ENCODE peak calls at places on chromosomes 3 and 15, in six cellular contexts. One of them, this sample, is unnamed.

GRCh38 chr3:109325657-109326056 is 9.3 kb upstream of the DPPA2 start:
- DNase-seq in mesenchymal stem cell: no peak
- DNase-seq in mesendoderm: no peak
- DNase-seq in H1: peak
- DNase-seq in neuronal stem cell: no peak
- DNase-seq in IMR-90: no peak
- DNase-seq in this sample: no peak

GRCh38 chr15:62672268-62672667 is 370.3 kb upstream of the TPM1 start:
- DNase-seq in mesenchymal stem cell: no peak
- DNase-seq in H1: no peak
- DNase-seq in mesendoderm: no peak
- DNase-seq in IMR-90: peak
- DNase-seq in neuronal stem cell: no peak
- DNase-seq in this sample: no peak

GRCh38 chr3:104519968-104520655 is 846.6 kb upstream of the ALCAM start:
- DNase-seq in H1: no peak
- DNase-seq in mesenchymal stem cell: no peak
- DNase-seq in neuronal stem cell: no peak
- DNase-seq in mesendoderm: peak
- DNase-seq in IMR-90: no peak
- DNase-seq in this sample: no peak

GRCh38 chr3:42101481-42101880 is 10.3 kb downstream of the TRAK1 start:
- DNase-seq in H1: no peak
- DNase-seq in IMR-90: no peak
- DNase-seq in neuronal stem cell: no peak
- DNase-seq in mesenchymal stem cell: no peak
- DNase-seq in mesendoderm: no peak
- DNase-seq in this sample: no peak

GRCh38 chr3:65245133-65246076 is 557.6 kb upstream of the ADAMTS9 start:
- DNase-seq in mesendoderm: peak
- DNase-seq in IMR-90: peak
- DNase-seq in mesenchymal stem cell: peak
- DNase-seq in H1: no peak
- DNase-seq in neuronal stem cell: no peak
- DNase-seq in this sample: no peak

GRCh38 chr3:158727499-158728377 is 4.5 kb downstream of the RARRES1 start:
- DNase-seq in H1: no peak
- DNase-seq in neuronal stem cell: peak
- DNase-seq in mesenchymal stem cell: peak
- DNase-seq in IMR-90: peak
- DNase-seq in mesendoderm: peak
- DNase-seq in this sample: peak

GRCh38 chr3:175956964-175957363 is 1097.8 kb downstream of the NAALADL2 start:
- DNase-seq in neuronal stem cell: no peak
- DNase-seq in mesenchymal stem cell: peak
- DNase-seq in mesendoderm: peak
- DNase-seq in H1: peak
- DNase-seq in IMR-90: peak
- DNase-seq in this sample: peak

GRCh38 chr3:49276475-49277356 is at the start of gene C3orf62:
- DNase-seq in mesenchymal stem cell: peak
- DNase-seq in mesendoderm: peak
- DNase-seq in IMR-90: peak
- DNase-seq in neuronal stem cell: no peak
- DNase-seq in H1: peak
- DNase-seq in this sample: peak

GRCh38 chr3:141426404-141427034 is 58.2 kb downstream of the ZBTB38 start:
- DNase-seq in H1: no peak
- DNase-seq in mesendoderm: peak
- DNase-seq in neuronal stem cell: no peak
- DNase-seq in mesenchymal stem cell: peak
- DNase-seq in IMR-90: peak
- DNase-seq in this sample: no peak

GRCh38 chr3:197471221-197472010 is 84.4 kb downstream of the BDH1 start:
- DNase-seq in IMR-90: no peak
- DNase-seq in neuronal stem cell: no peak
- DNase-seq in mesendoderm: peak
- DNase-seq in H1: no peak
- DNase-seq in mesenchymal stem cell: no peak
- DNase-seq in this sample: no peak

GRCh38 chr3:190038050-190038631 is 82.6 kb downstream of the P3H2 start:
- DNase-seq in neuronal stem cell: no peak
- DNase-seq in IMR-90: peak
- DNase-seq in H1: no peak
- DNase-seq in mesenchymal stem cell: peak
- DNase-seq in mesendoderm: peak
- DNase-seq in this sample: peak

GRCh38 chr3:101809178-101810022 is 30.4 kb downstream of the NXPE3 start:
- DNase-seq in mesendoderm: peak
- DNase-seq in H1: no peak
- DNase-seq in mesenchymal stem cell: peak
- DNase-seq in neuronal stem cell: peak
- DNase-seq in IMR-90: peak
- DNase-seq in this sample: peak

GRCh38 chr3:123449092-123449985 is 449 bp upstream of the ADCY5 start:
- DNase-seq in IMR-90: peak
- DNase-seq in mesendoderm: peak
- DNase-seq in H1: peak
- DNase-seq in neuronal stem cell: peak
- DNase-seq in mesenchymal stem cell: peak
- DNase-seq in this sample: peak

GRCh38 chr15:45100884-45101622 is 12.9 kb downstream of the DUOX2 start:
- DNase-seq in mesendoderm: no peak
- DNase-seq in H1: no peak
- DNase-seq in mesenchymal stem cell: no peak
- DNase-seq in IMR-90: no peak
- DNase-seq in neuronal stem cell: no peak
- DNase-seq in this sample: no peak

GRCh38 chr3:59115355-59116136 is 65.7 kb upstream of the CFAP20DC start:
- DNase-seq in mesenchymal stem cell: no peak
- DNase-seq in neuronal stem cell: no peak
- DNase-seq in IMR-90: peak
- DNase-seq in mesendoderm: no peak
- DNase-seq in H1: no peak
- DNase-seq in this sample: no peak

GRCh38 chr3:4736284-4736861 is 242.9 kb upstream of the BHLHE40 start:
- DNase-seq in mesenchymal stem cell: no peak
- DNase-seq in mesendoderm: no peak
- DNase-seq in H1: no peak
- DNase-seq in IMR-90: peak
- DNase-seq in neuronal stem cell: no peak
- DNase-seq in this sample: peak

GRCh38 chr3:178139116-178139515 is 397.1 kb upstream of the KCNMB2 start:
- DNase-seq in neuronal stem cell: no peak
- DNase-seq in IMR-90: no peak
- DNase-seq in mesenchymal stem cell: no peak
- DNase-seq in H1: no peak
- DNase-seq in mesendoderm: no peak
- DNase-seq in this sample: no peak

GRCh38 chr3:27368831-27369607 is at the start of gene NEK10:
- DNase-seq in H1: peak
- DNase-seq in IMR-90: peak
- DNase-seq in neuronal stem cell: peak
- DNase-seq in mesenchymal stem cell: peak
- DNase-seq in mesendoderm: peak
- DNase-seq in this sample: peak

GRCh38 chr3:162780313-162780712 is 1283.7 kb downstream of the OTOL1 start:
- DNase-seq in mesenchymal stem cell: no peak
- DNase-seq in mesendoderm: no peak
- DNase-seq in H1: no peak
- DNase-seq in IMR-90: no peak
- DNase-seq in neuronal stem cell: no peak
- DNase-seq in this sample: no peak

GRCh38 chr15:63052128-63052826 is 9.7 kb downstream of the TPM1 start:
- DNase-seq in mesendoderm: peak
- DNase-seq in H1: no peak
- DNase-seq in neuronal stem cell: no peak
- DNase-seq in IMR-90: no peak
- DNase-seq in mesenchymal stem cell: peak
- DNase-seq in this sample: no peak

GRCh38 chr3:175818811-175819464 is 959.8 kb downstream of the NAALADL2 start:
- DNase-seq in mesenchymal stem cell: no peak
- DNase-seq in mesendoderm: peak
- DNase-seq in IMR-90: no peak
- DNase-seq in H1: no peak
- DNase-seq in neuronal stem cell: no peak
- DNase-seq in this sample: no peak

GRCh38 chr3:139342054-139342453 is 1.8 kb upstream of the MRPS22 start:
- DNase-seq in IMR-90: no peak
- DNase-seq in mesenchymal stem cell: no peak
- DNase-seq in neuronal stem cell: no peak
- DNase-seq in H1: no peak
- DNase-seq in mesendoderm: no peak
- DNase-seq in this sample: no peak

GRCh38 chr3:124838963-124839362 is 48.2 kb downstream of the ITGB5 start:
- DNase-seq in H1: no peak
- DNase-seq in neuronal stem cell: no peak
- DNase-seq in mesenchymal stem cell: no peak
- DNase-seq in IMR-90: no peak
- DNase-seq in mesendoderm: no peak
- DNase-seq in this sample: no peak

GRCh38 chr15:92809064-92809879 is 90.9 kb upstream of the CHD2 start:
- DNase-seq in neuronal stem cell: peak
- DNase-seq in mesendoderm: peak
- DNase-seq in H1: peak
- DNase-seq in IMR-90: peak
- DNase-seq in mesenchymal stem cell: peak
- DNase-seq in this sample: peak
- H2BK120ac ChIP-seq in neuronal stem cell: no peak
- H2BK120ac ChIP-seq in mesendoderm: peak
- H2BK120ac ChIP-seq in H1: peak
- H2BK120ac ChIP-seq in IMR-90: peak
- H2BK120ac ChIP-seq in mesenchymal stem cell: peak
- H2BK120ac ChIP-seq in this sample: peak

GRCh38 chr3:113628316-113628715 is 68.1 kb downstream of the USF3 start:
- DNase-seq in mesendoderm: no peak
- DNase-seq in H1: no peak
- DNase-seq in mesenchymal stem cell: no peak
- DNase-seq in neuronal stem cell: no peak
- DNase-seq in IMR-90: no peak
- DNase-seq in this sample: no peak
- H2BK120ac ChIP-seq in mesendoderm: no peak
- H2BK120ac ChIP-seq in H1: no peak
- H2BK120ac ChIP-seq in mesenchymal stem cell: no peak
- H2BK120ac ChIP-seq in neuronal stem cell: no peak
- H2BK120ac ChIP-seq in IMR-90: no peak
- H2BK120ac ChIP-seq in this sample: no peak

GRCh38 chr15:70361106-70361505 is 263.4 kb upstream of the TLE3 start:
- DNase-seq in mesendoderm: no peak
- DNase-seq in neuronal stem cell: no peak
- DNase-seq in IMR-90: no peak
- DNase-seq in mesenchymal stem cell: no peak
- DNase-seq in H1: no peak
- DNase-seq in this sample: no peak

GRCh38 chr15:70358011-70358819 is 260.5 kb upstream of the TLE3 start:
- DNase-seq in H1: no peak
- DNase-seq in neuronal stem cell: no peak
- DNase-seq in mesenchymal stem cell: no peak
- DNase-seq in IMR-90: no peak
- DNase-seq in mesendoderm: no peak
- DNase-seq in this sample: no peak

GRCh38 chr15:70357453-70357852 is 259.7 kb upstream of the TLE3 start:
- DNase-seq in IMR-90: no peak
- DNase-seq in neuronal stem cell: no peak
- DNase-seq in H1: no peak
- DNase-seq in mesenchymal stem cell: no peak
- DNase-seq in mesendoderm: no peak
- DNase-seq in this sample: no peak

GRCh38 chr15:70356919-70357318 is 259.2 kb upstream of the TLE3 start:
- DNase-seq in neuronal stem cell: no peak
- DNase-seq in mesendoderm: no peak
- DNase-seq in mesenchymal stem cell: peak
- DNase-seq in H1: no peak
- DNase-seq in IMR-90: no peak
- DNase-seq in this sample: peak

DNA sequence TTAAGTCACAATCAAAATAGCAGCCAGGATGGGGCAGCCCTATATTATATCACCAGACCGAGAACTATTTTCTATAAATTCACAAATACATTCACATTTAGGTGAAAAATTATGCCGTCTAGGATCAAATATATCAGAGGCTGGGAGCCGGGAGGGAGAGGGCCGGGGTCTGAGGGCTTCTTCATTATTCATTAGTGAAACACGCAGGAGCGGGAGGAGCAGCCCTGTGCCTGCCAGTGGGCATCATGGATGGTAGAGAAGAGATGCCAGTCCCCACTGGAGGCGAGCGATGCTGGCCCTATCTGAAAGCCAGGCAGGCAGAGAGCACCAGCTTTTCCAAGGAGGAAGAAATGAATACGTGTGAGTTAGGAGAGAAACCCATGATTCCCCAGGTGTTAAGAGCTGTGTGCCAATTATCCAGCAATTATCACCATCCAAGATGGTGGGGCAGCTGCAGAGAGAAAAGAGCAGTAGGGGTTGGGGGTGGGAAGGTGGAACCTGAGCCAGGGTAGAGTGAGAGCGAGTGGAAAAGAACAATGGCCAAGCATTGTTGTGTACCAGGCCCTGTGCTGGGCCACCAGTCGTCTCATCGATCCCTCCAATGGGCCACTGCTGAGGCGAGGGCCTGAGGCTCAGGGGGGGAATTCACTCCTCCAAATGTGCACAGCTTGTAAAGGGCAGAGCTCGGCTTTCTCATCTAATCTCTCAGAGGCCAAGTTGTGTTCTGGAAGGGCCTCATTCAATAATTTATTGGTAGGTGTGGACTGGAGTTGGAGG is 261.3 kb upstream of the TLE3 start:
- DNase-seq in mesendoderm: no peak
- DNase-seq in neuronal stem cell: no peak
- DNase-seq in H1: no peak
- DNase-seq in IMR-90: no peak
- DNase-seq in mesenchymal stem cell: no peak
- DNase-seq in this sample: no peak
- H2BK120ac ChIP-seq in mesendoderm: no peak
- H2BK120ac ChIP-seq in neuronal stem cell: no peak
- H2BK120ac ChIP-seq in H1: no peak
- H2BK120ac ChIP-seq in IMR-90: no peak
- H2BK120ac ChIP-seq in mesenchymal stem cell: no peak
- H2BK120ac ChIP-seq in this sample: no peak

DNA sequence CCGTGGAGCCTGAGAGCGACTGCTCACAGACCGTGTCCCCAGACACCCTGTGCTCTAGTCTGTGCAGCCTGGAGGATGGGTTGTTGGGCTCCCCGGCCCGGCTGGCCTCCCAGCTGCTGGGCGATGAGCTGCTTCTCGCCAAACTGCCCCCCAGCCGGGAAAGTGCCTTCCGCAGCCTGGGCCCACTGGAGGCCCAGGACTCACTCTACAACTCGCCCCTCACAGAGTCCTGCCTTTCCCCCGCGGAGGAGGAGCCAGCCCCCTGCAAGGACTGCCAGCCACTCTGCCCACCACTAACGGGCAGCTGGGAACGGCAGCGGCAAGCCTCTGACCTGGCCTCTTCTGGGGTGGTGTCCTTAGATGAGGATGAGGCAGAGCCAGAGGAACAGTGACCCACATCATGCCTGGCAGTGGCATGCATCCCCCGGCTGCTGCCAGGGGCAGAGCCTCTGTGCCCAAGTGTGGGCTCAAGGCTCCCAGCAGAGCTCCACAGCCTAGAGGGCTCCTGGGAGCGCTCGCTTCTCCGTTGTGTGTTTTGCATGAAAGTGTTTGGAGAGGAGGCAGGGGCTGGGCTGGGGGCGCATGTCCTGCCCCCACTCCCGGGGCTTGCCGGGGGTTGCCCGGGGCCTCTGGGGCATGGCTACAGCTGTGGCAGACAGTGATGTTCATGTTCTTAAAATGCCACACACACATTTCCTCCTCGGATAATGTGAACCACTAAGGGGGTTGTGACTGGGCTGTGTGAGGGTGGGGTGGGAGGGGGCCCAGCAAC is 7.4 kb downstream of the FAM131A start:
- DNase-seq in mesendoderm: no peak
- DNase-seq in H1: no peak
- DNase-seq in mesenchymal stem cell: no peak
- DNase-seq in IMR-90: no peak
- DNase-seq in neuronal stem cell: no peak
- DNase-seq in this sample: no peak
- H2BK120ac ChIP-seq in mesendoderm: no peak
- H2BK120ac ChIP-seq in H1: no peak
- H2BK120ac ChIP-seq in mesenchymal stem cell: no peak
- H2BK120ac ChIP-seq in IMR-90: no peak
- H2BK120ac ChIP-seq in neuronal stem cell: no peak
- H2BK120ac ChIP-seq in this sample: no peak